ENCODE peak calls at places on chromosome 3, in ten cellular contexts. W, O, E, Y, N, C, P, R, X and G are unnamed samples.
A peak's percentile ranks its signal among the peaks of the same experiment; 100 is the strongest.

GRCh38 chr3:46566040-46566631 is at the start of gene LRRC2:
- DNase-seq in W (peak; percentile 73), O (peak; percentile 7), E (peak; percentile 42), Y (no peak), N (peak; percentile 0), C (no peak), P (no peak), R (peak; percentile 93), X (peak; percentile 74), G (no peak)

GRCh38 chr3:172675371-172676193 is 35.3 kb downstream of the NCEH1 start:
- DNase-seq in W (no peak), O (no peak), E (no peak), Y (no peak), N (peak; percentile 44), C (no peak), P (no peak), R (peak; percentile 47), X (no peak), G (no peak)

GRCh38 chr3:137263982-137264777 is 306.4 kb downstream of the IL20RB start:
- DNase-seq in W (no peak), O (no peak), E (no peak), Y (no peak), N (peak; percentile 86), C (no peak), P (no peak), R (no peak), X (peak; percentile 65), G (no peak)

GRCh38 chr3:189099505-189100290 is 72.1 kb upstream of the TPRG1 start:
- DNase-seq in W (no peak), O (no peak), E (no peak), Y (no peak), N (no peak), C (no peak), P (no peak), R (no peak), X (peak; percentile 60), G (no peak)

GRCh38 chr3:123021388-123021787 is 6.2 kb downstream of the SEMA5B start:
- DNase-seq in W (no peak), O (no peak), E (no peak), Y (no peak), N (no peak), C (no peak), P (no peak), R (peak; percentile 67), X (no peak), G (no peak)

GRCh38 chr3:129211772-129212171 is 28.1 kb upstream of the CNBP start:
- DNase-seq in W (peak; percentile 86), O (no peak), E (no peak), Y (peak; percentile 76), N (peak; percentile 44), C (no peak), P (no peak), R (peak; percentile 57), X (peak; percentile 83), G (peak; percentile 79)

GRCh38 chr3:60246361-60246760 is 1004.9 kb downstream of the FHIT start:
- DNase-seq in W (no peak), O (no peak), E (no peak), Y (no peak), N (no peak), C (no peak), P (no peak), R (no peak), X (no peak), G (no peak)

GRCh38 chr3:85337895-85338294 is 379.1 kb downstream of the CADM2 start:
- DNase-seq in W (no peak), O (no peak), E (no peak), Y (no peak), N (no peak), C (no peak), P (no peak), R (no peak), X (no peak), G (no peak)